ENCODE peak calls at places on chromosomes 3 and 15, in eight cellular contexts. F is neural progenitor cell; A is AG10803; T is GM12864; H is SK-N-SH; S is choroid plexus epithelial cell; J is aorta; G is naive thymus-derived CD4-positive, alpha-beta T cell. Z is an unnamed sample.

GRCh38 chr15:56208185-56208584 is 35.5 kb downstream of the RFX7 start:
- DNase-seq in J (no peak), S (no peak), H (no peak), T (no peak), A (no peak), G (no peak), F (no peak), Z (no peak)

GRCh38 chr15:29276366-29276765 is 6.7 kb upstream of the NSMCE3 start:
- DNase-seq in J (no peak), H (no peak), A (no peak), T (no peak), G (no peak), S (no peak), F (no peak), Z (no peak)

GRCh38 chr3:17183951-17184550 is 299.3 kb downstream of the PLCL2 start:
- DNase-seq in S (peak), T (no peak), F (no peak), G (no peak), H (no peak), J (no peak), A (peak), Z (peak)

GRCh38 chr15:23372284-23372683 is 17.7 kb downstream of the GOLGA8S start:
- DNase-seq in T (no peak), S (peak), J (peak), H (no peak), G (no peak), A (no peak), F (no peak), Z (peak)

GRCh38 chr15:89662893-89663673 is 7.8 kb upstream of the KIF7 start:
- DNase-seq in T (no peak), F (no peak), G (no peak), A (peak), H (no peak), S (peak), J (peak), Z (peak)

GRCh38 chr15:29133791-29134190 is 135.8 kb downstream of the NSMCE3 start:
- DNase-seq in A (no peak), F (no peak), H (peak), J (no peak), G (no peak), S (no peak), T (no peak), Z (no peak)

GRCh38 chr3:184168363-184169120 is 6.1 kb upstream of the AP2M1 start:
- DNase-seq in J (no peak), T (no peak), F (no peak), S (peak), H (no peak), G (no peak), A (peak), Z (peak)

GRCh38 chr3:74624301-74624700 is 9.8 kb upstream of the CNTN3 start:
- DNase-seq in S (peak), A (peak), T (no peak), F (no peak), J (no peak), H (no peak), G (no peak), Z (no peak)

GRCh38 chr15:29922191-29922590 is 99.9 kb upstream of the TJP1 start:
- DNase-seq in A (no peak), S (no peak), T (no peak), J (no peak), F (no peak), H (no peak), G (no peak), Z (no peak)

GRCh38 chr3:84891851-84892250 is 66.9 kb upstream of the CADM2 start:
- DNase-seq in S (no peak), G (no peak), H (no peak), T (no peak), F (no peak), A (no peak), J (no peak), Z (no peak)

GRCh38 chr15:42919794-42920280 is 741 bp downstream of the TTBK2 start:
- DNase-seq in H (peak), F (peak), S (peak), A (peak), T (no peak), G (no peak), J (no peak), Z (peak)

GRCh38 chr3:41199866-41200668 is 762 bp downstream of the CTNNB1 start:
- DNase-seq in T (no peak), J (no peak), H (peak), S (peak), G (no peak), A (peak), F (peak), Z (peak)

GRCh38 chr15:94844533-94845390 is 613.4 kb downstream of the MCTP2 start:
- DNase-seq in G (no peak), H (peak), J (peak), F (peak), A (peak), S (peak), T (no peak), Z (peak)

GRCh38 chr3:151226088-151226563 is 23.1 kb upstream of the GPR171 start:
- DNase-seq in T (no peak), S (peak), H (no peak), A (peak), G (no peak), F (no peak), J (no peak), Z (peak)

GRCh38 chr3:150097588-150097890 is 126.8 kb upstream of the PFN2 start:
- DNase-seq in G (no peak), T (no peak), F (no peak), J (no peak), A (peak), S (peak), H (no peak), Z (peak)

GRCh38 chr3:12229144-12229871 is 59.6 kb upstream of the PPARG start:
- DNase-seq in A (no peak), G (no peak), J (no peak), S (no peak), T (no peak), H (no peak), F (no peak), Z (no peak)

GRCh38 chr15:63372018-63372705 is 9.5 kb downstream of the CA12 start:
- DNase-seq in F (no peak), S (peak), J (peak), G (peak), T (no peak), A (peak), H (no peak), Z (peak)

GRCh38 chr3:8143186-8143585 is 358.4 kb upstream of the LMCD1 start:
- DNase-seq in S (no peak), T (no peak), A (no peak), F (no peak), J (no peak), H (no peak), G (no peak), Z (no peak)

GRCh38 chr3:56801151-56801596 is 575 bp downstream of the ARHGEF3 start:
- DNase-seq in A (no peak), G (peak), T (no peak), J (no peak), F (no peak), S (no peak), H (no peak), Z (no peak)

GRCh38 chr15:37733628-37734027 is 200.8 kb upstream of the TMCO5A start:
- DNase-seq in G (no peak), H (no peak), A (no peak), T (no peak), F (no peak), J (no peak), S (peak), Z (no peak)

GRCh38 chr3:24025805-24026204 is 80.7 kb downstream of the NR1D2 start:
- DNase-seq in H (no peak), A (no peak), J (no peak), S (no peak), F (no peak), T (no peak), G (no peak), Z (no peak)

GRCh38 chr3:425094-425493 is 228.5 kb downstream of the CHL1 start:
- DNase-seq in J (no peak), A (no peak), S (no peak), T (no peak), F (no peak), H (peak), G (no peak), Z (peak)

GRCh38 chr3:142705256-142705655 is 18.6 kb upstream of the TRPC1 start:
- DNase-seq in S (no peak), T (no peak), J (no peak), G (no peak), H (peak), F (no peak), A (no peak), Z (no peak)

GRCh38 chr3:136152176-136152843 is 43.8 kb downstream of the MSL2 start:
- DNase-seq in S (no peak), A (peak), T (no peak), G (no peak), J (no peak), H (no peak), F (no peak), Z (no peak)

GRCh38 chr15:58762731-58763130 is 8.4 kb upstream of the MINDY2 start:
- DNase-seq in T (no peak), F (no peak), H (no peak), J (no peak), A (no peak), S (no peak), G (no peak), Z (no peak)

GRCh38 chr3:54366839-54367238 is 244.5 kb downstream of the CACNA2D3 start:
- DNase-seq in F (no peak), G (no peak), J (no peak), H (no peak), A (no peak), S (no peak), T (no peak), Z (no peak)

GRCh38 chr3:12136371-12136770 is 22.3 kb downstream of the TIMP4 start:
- DNase-seq in S (no peak), H (no peak), A (no peak), G (no peak), J (no peak), F (no peak), T (no peak), Z (no peak)

GRCh38 chr15:73074241-73074640 is 22.0 kb downstream of the NEO1 start:
- DNase-seq in S (no peak), H (no peak), A (no peak), J (no peak), T (no peak), G (no peak), F (no peak), Z (no peak)

GRCh38 chr3:38583688-38584087 is 65.8 kb downstream of the SCN5A start:
- DNase-seq in F (no peak), G (no peak), A (no peak), J (peak), S (no peak), H (no peak), T (no peak), Z (no peak)
- H3K4me3 ChIP-seq in F (no peak), G (no peak), A (no peak), J (no peak), S (no peak), H (no peak), T (no peak), Z (no peak)

GRCh38 chr15:80777836-80778620 is 1.1 kb upstream of the CEMIP start:
- DNase-seq in J (no peak), T (no peak), H (no peak), S (peak), F (no peak), G (no peak), A (no peak), Z (no peak)

GRCh38 chr15:80778621-80778963 is 578 bp upstream of the CEMIP start:
- DNase-seq in F (no peak), G (no peak), H (no peak), J (no peak), A (no peak), T (no peak), S (no peak), Z (no peak)

GRCh38 chr15:80780416-80781221 is 1.4 kb downstream of the CEMIP start:
- DNase-seq in H (peak), G (peak), T (no peak), A (peak), S (peak), J (peak), F (peak), Z (peak)

GRCh38 chr15:80779658-80780415 is 667 bp downstream of the CEMIP start:
- DNase-seq in F (peak), G (no peak), A (no peak), T (no peak), J (peak), S (peak), H (peak), Z (peak)

GRCh38 chr15:80778964-80779657 is at the start of gene CEMIP:
- DNase-seq in T (no peak), S (peak), J (peak), F (peak), H (peak), G (peak), A (peak), Z (peak)
- H3K4me3 ChIP-seq in T (no peak), S (peak), J (peak), F (peak), H (peak), G (no peak), A (peak), Z (peak)

DNA sequence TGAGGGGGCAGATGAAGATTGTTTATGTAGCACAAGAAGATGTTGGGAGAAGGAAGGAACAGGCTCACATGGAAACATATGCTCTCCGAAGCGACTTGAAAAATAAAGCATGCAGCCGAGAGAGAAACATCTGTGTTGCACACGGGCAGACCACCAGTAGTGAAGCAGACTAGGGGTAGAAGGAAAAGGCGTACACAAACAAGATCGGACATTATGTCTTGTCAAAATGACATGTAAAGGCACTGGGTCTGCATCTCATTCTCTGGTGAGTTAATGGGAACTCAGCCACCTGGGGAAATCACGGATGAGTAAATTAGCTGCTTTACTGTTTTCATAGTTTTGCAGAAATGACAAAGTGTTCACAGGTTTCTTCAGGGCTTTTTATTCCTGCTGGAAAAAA is 356.4 kb downstream of the ZIC4 start:
- DNase-seq in F (no peak), T (no peak), S (peak), J (no peak), G (no peak), A (no peak), H (no peak), Z (no peak)
- H3K4me3 ChIP-seq in F (no peak), T (no peak), S (peak), J (no peak), G (no peak), A (peak), H (peak), Z (no peak)

DNA sequence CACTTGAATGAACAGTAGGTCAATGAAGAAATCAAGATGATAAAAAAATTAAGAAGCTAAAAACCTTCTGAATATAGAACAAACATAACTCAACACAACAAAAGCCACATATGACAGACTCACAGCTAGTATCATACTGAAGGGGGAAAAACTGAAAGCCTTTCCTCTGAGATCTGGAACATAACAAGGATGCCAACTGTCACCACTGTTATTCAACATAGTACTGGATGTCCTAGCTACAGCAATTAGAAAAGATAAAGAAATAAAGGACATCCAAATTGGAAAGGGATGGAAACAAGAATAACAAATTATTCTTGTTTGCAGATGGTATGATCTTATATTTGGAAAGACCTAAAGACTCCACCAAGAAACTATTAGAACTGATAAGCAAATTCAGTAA is 60.8 kb downstream of the ILDR1 start:
- DNase-seq in A (no peak), T (no peak), F (no peak), S (no peak), G (no peak), J (no peak), H (no peak), Z (no peak)
- H3K4me3 ChIP-seq in A (no peak), T (no peak), F (no peak), S (no peak), G (no peak), J (no peak), H (no peak), Z (no peak)

GRCh38 chr3:179081885-179082284 is 10.3 kb upstream of the ZMAT3 start:
- DNase-seq in G (no peak), T (no peak), S (no peak), A (no peak), J (no peak), F (no peak), H (no peak), Z (no peak)

GRCh38 chr3:179088306-179088705 is 16.7 kb upstream of the ZMAT3 start:
- DNase-seq in F (no peak), G (no peak), A (no peak), T (no peak), H (no peak), S (no peak), J (no peak), Z (no peak)

GRCh38 chr3:179079537-179079936 is 7.9 kb upstream of the ZMAT3 start:
- DNase-seq in F (no peak), T (no peak), S (no peak), J (no peak), A (no peak), H (no peak), G (no peak), Z (no peak)

GRCh38 chr3:179082416-179082815 is 10.8 kb upstream of the ZMAT3 start:
- DNase-seq in A (no peak), T (no peak), J (no peak), F (no peak), G (no peak), S (no peak), H (no peak), Z (no peak)

DNA sequence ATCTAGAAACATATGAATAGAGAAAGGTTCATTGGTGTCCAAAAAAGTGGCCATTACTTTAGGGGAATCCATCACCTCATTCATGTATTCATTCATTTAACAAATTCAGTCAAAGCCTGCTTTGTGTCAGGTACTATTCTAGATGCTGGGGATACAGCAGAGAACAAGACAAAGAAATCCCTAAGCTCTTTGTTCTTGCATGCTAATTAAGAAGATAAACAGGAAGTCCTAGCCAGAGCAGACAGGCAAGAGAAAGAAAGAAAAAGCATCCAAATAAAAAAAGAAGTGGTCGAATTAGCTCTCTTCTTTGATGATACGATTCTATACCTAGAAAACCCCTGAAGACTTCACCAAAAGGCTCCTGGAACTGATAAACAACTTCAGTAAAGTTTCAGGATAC is 12.4 kb upstream of the ZMAT3 start:
- DNase-seq in H (no peak), F (peak), G (no peak), T (no peak), S (no peak), A (no peak), J (no peak), Z (no peak)
- H3K4me3 ChIP-seq in H (no peak), F (no peak), G (no peak), T (no peak), S (no peak), A (no peak), J (no peak), Z (no peak)

DNA sequence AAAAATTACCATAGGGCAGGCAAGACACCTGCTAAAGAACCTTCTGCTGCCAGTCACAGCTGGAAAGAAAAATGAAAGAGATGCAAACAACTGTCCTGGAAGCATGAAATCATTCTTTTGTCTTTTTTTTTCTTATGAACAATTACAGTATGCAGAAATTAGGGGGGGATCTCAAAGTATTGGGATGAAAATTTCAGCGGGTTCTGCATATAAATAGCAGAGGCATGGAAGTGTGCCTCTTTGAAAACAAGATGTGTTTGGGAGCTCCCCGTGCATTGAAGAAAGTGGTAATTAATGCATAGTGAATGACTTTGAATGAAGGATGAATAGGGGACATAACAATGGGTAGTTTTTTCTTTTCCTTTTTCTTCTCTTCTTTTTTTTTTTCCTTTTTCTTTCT is 431.2 kb downstream of the SOX2 start:
- DNase-seq in H (no peak), G (no peak), F (peak), T (no peak), J (no peak), A (no peak), S (no peak), Z (no peak)
- H3K4me3 ChIP-seq in H (no peak), G (no peak), F (no peak), T (no peak), J (no peak), A (no peak), S (no peak), Z (no peak)

DNA sequence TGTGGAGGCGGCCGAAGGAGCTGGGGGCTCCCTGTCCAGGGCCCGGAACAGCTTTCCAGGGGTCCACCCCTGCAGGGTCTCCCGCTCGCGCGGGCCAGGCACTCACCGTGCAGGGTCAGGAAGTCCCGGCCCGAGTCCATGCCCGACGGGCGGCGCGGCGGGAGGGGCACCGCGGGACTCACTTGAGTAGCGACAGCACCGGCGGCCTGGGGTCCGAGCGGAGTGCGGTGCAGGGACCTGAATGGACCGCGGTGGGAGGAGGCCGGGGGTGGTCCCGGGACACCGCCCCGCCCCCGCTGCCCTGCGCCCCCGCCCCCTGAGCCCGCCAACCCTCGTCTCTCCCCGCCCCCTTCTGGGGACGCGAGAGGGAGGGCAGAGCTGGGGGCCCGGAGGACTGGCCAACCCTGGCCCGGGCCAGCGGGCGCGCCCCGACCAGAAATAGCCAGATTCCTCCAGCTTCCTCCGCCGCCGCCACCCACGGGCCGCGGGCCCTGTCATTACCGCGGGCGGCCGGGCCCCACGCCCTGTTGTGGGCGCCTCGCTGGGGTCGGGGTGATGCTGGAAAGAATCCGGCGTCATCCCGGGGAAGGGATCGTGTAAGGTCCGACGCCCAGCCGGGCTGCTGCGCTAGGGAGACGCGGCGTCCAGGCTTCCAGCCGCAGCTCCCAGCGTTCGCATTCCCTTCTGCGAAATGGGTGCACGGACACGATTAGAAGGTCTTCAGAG is at the start of gene PLCD1:
- DNase-seq in F (peak), A (peak), H (peak), T (no peak), J (peak), G (peak), S (peak), Z (peak)
- H3K4me3 ChIP-seq in F (peak), A (peak), H (peak), T (no peak), J (peak), G (peak), S (peak), Z (peak)

GRCh38 chr3:64533565-64534317 is 154.1 kb downstream of the ADAMTS9 start:
- DNase-seq in S (peak), G (peak), J (peak), T (peak), F (peak), A (peak), H (peak), Z (peak)
- H3K4me3 ChIP-seq in S (peak), G (no peak), J (peak), T (no peak), F (no peak), A (no peak), H (no peak), Z (no peak)

GRCh38 chr3:105865867-105866350 is 2.9 kb downstream of the CBLB start:
- DNase-seq in A (no peak), G (no peak), J (no peak), S (no peak), T (no peak), F (no peak), H (no peak), Z (no peak)
- H3K4me3 ChIP-seq in A (peak), G (peak), J (no peak), S (peak), T (no peak), F (peak), H (peak), Z (peak)

Z was measured in fibroblast of villous mesenchyme.